ENCODE peak calls at places on chromosomes 12 and 14, in seven cellular contexts. One of them, this sample, is unnamed.

GRCh38 chr14:38039526-38039925 is 168.2 kb upstream of the SSTR1 start:
- DNase-seq in GM04504: peak
- DNase-seq in left lung: no peak
- DNase-seq in cardiac fibroblast: no peak
- DNase-seq in NCI-H69: no peak
- DNase-seq in T follicular helper cell: no peak
- DNase-seq in transverse colon: no peak
- DNase-seq in this sample: no peak

GRCh38 chr12:48029811-48030650 is 25.8 kb upstream of the COL2A1 start:
- DNase-seq in T follicular helper cell: no peak
- DNase-seq in NCI-H69: peak
- DNase-seq in left lung: no peak
- DNase-seq in cardiac fibroblast: no peak
- DNase-seq in GM04504: no peak
- DNase-seq in transverse colon: no peak
- DNase-seq in this sample: no peak

GRCh38 chr12:105860556-105861207 is 278.1 kb downstream of the NUAK1 start:
- DNase-seq in GM04504: no peak
- DNase-seq in transverse colon: no peak
- DNase-seq in cardiac fibroblast: no peak
- DNase-seq in NCI-H69: peak
- DNase-seq in left lung: no peak
- DNase-seq in T follicular helper cell: no peak
- DNase-seq in this sample: no peak

GRCh38 chr12:112524676-112525425 is 106.1 kb downstream of the PTPN11 start:
- DNase-seq in GM04504: no peak
- DNase-seq in NCI-H69: no peak
- DNase-seq in transverse colon: no peak
- DNase-seq in T follicular helper cell: no peak
- DNase-seq in left lung: no peak
- DNase-seq in cardiac fibroblast: peak
- DNase-seq in this sample: no peak

GRCh38 chr12:102064476-102064875 is 2.7 kb upstream of the WASHC3 start:
- DNase-seq in transverse colon: no peak
- DNase-seq in NCI-H69: no peak
- DNase-seq in left lung: no peak
- DNase-seq in cardiac fibroblast: no peak
- DNase-seq in T follicular helper cell: no peak
- DNase-seq in GM04504: no peak
- DNase-seq in this sample: no peak

GRCh38 chr12:80598004-80598606 is 109.3 kb upstream of the MYF6 start:
- DNase-seq in T follicular helper cell: no peak
- DNase-seq in left lung: no peak
- DNase-seq in GM04504: peak
- DNase-seq in cardiac fibroblast: peak
- DNase-seq in NCI-H69: no peak
- DNase-seq in transverse colon: no peak
- DNase-seq in this sample: peak

GRCh38 chr14:75175677-75176141 is 703 bp downstream of the TMED10 start:
- DNase-seq in left lung: no peak
- DNase-seq in NCI-H69: no peak
- DNase-seq in GM04504: no peak
- DNase-seq in transverse colon: no peak
- DNase-seq in T follicular helper cell: no peak
- DNase-seq in cardiac fibroblast: no peak
- DNase-seq in this sample: no peak

GRCh38 chr12:95784286-95784685 is 6.3 kb downstream of the NTN4 start:
- DNase-seq in T follicular helper cell: no peak
- DNase-seq in left lung: no peak
- DNase-seq in transverse colon: no peak
- DNase-seq in NCI-H69: no peak
- DNase-seq in cardiac fibroblast: peak
- DNase-seq in GM04504: no peak
- DNase-seq in this sample: no peak

GRCh38 chr12:109433618-109434017 is 43.5 kb downstream of the KCTD10 start:
- DNase-seq in GM04504: no peak
- DNase-seq in T follicular helper cell: no peak
- DNase-seq in left lung: no peak
- DNase-seq in NCI-H69: no peak
- DNase-seq in transverse colon: no peak
- DNase-seq in cardiac fibroblast: no peak
- DNase-seq in this sample: peak

GRCh38 chr14:77086017-77086727 is 11.9 kb upstream of the CIPC start:
- DNase-seq in T follicular helper cell: peak
- DNase-seq in GM04504: no peak
- DNase-seq in left lung: no peak
- DNase-seq in NCI-H69: peak
- DNase-seq in transverse colon: no peak
- DNase-seq in cardiac fibroblast: peak
- DNase-seq in this sample: no peak

GRCh38 chr12:132475304-132476037 is 14.5 kb upstream of the FBRSL1 start:
- DNase-seq in NCI-H69: peak
- DNase-seq in T follicular helper cell: peak
- DNase-seq in transverse colon: no peak
- DNase-seq in GM04504: no peak
- DNase-seq in cardiac fibroblast: no peak
- DNase-seq in left lung: no peak
- DNase-seq in this sample: peak

GRCh38 chr14:31275731-31276130 is 68.1 kb upstream of the HECTD1 start:
- DNase-seq in cardiac fibroblast: no peak
- DNase-seq in GM04504: no peak
- DNase-seq in T follicular helper cell: no peak
- DNase-seq in left lung: no peak
- DNase-seq in NCI-H69: peak
- DNase-seq in transverse colon: no peak
- DNase-seq in this sample: no peak

GRCh38 chr14:90558983-90559590 is 162.3 kb downstream of the CALM1 start:
- DNase-seq in cardiac fibroblast: no peak
- DNase-seq in NCI-H69: no peak
- DNase-seq in transverse colon: no peak
- DNase-seq in left lung: no peak
- DNase-seq in T follicular helper cell: no peak
- DNase-seq in GM04504: no peak
- DNase-seq in this sample: peak

GRCh38 chr12:133129368-133130037 is 571 bp downstream of the ZNF891 start:
- DNase-seq in T follicular helper cell: no peak
- DNase-seq in cardiac fibroblast: peak
- DNase-seq in NCI-H69: no peak
- DNase-seq in transverse colon: no peak
- DNase-seq in left lung: no peak
- DNase-seq in GM04504: no peak
- DNase-seq in this sample: no peak

GRCh38 chr14:32576088-32576795 is 247.1 kb downstream of the AKAP6 start:
- DNase-seq in GM04504: no peak
- DNase-seq in left lung: no peak
- DNase-seq in transverse colon: peak
- DNase-seq in cardiac fibroblast: peak
- DNase-seq in NCI-H69: peak
- DNase-seq in T follicular helper cell: peak
- DNase-seq in this sample: no peak

GRCh38 chr14:65277027-65277426 is 135.5 kb upstream of the FUT8 start:
- DNase-seq in cardiac fibroblast: no peak
- DNase-seq in T follicular helper cell: no peak
- DNase-seq in GM04504: no peak
- DNase-seq in left lung: no peak
- DNase-seq in NCI-H69: no peak
- DNase-seq in transverse colon: no peak
- DNase-seq in this sample: no peak

GRCh38 chr14:96098309-96098998 is 59.3 kb downstream of the C14orf132 start:
- DNase-seq in left lung: peak
- DNase-seq in GM04504: peak
- DNase-seq in cardiac fibroblast: peak
- DNase-seq in transverse colon: no peak
- DNase-seq in T follicular helper cell: no peak
- DNase-seq in NCI-H69: peak
- DNase-seq in this sample: no peak

GRCh38 chr12:131641315-131641714 is 69.6 kb upstream of the SFSWAP start:
- DNase-seq in GM04504: no peak
- DNase-seq in left lung: no peak
- DNase-seq in cardiac fibroblast: no peak
- DNase-seq in transverse colon: no peak
- DNase-seq in T follicular helper cell: no peak
- DNase-seq in NCI-H69: no peak
- DNase-seq in this sample: no peak

GRCh38 chr14:54805521-54806322 is 96.9 kb downstream of the GCH1 start:
- DNase-seq in GM04504: peak
- DNase-seq in cardiac fibroblast: peak
- DNase-seq in transverse colon: peak
- DNase-seq in T follicular helper cell: peak
- DNase-seq in NCI-H69: peak
- DNase-seq in left lung: peak
- DNase-seq in this sample: peak

GRCh38 chr12:50039151-50039835 is 14.0 kb upstream of the RACGAP1 start:
- DNase-seq in NCI-H69: peak
- DNase-seq in cardiac fibroblast: peak
- DNase-seq in T follicular helper cell: peak
- DNase-seq in GM04504: no peak
- DNase-seq in left lung: peak
- DNase-seq in transverse colon: peak
- DNase-seq in this sample: peak

GRCh38 chr14:64728106-64728505 is 23.9 kb downstream of the PLEKHG3 start:
- DNase-seq in transverse colon: no peak
- DNase-seq in NCI-H69: no peak
- DNase-seq in T follicular helper cell: no peak
- DNase-seq in left lung: no peak
- DNase-seq in cardiac fibroblast: no peak
- DNase-seq in GM04504: no peak
- DNase-seq in this sample: no peak

GRCh38 chr12:52508211-52508610 is 12.0 kb downstream of the KRT5 start:
- DNase-seq in T follicular helper cell: no peak
- DNase-seq in left lung: no peak
- DNase-seq in NCI-H69: no peak
- DNase-seq in transverse colon: no peak
- DNase-seq in cardiac fibroblast: no peak
- DNase-seq in GM04504: no peak
- DNase-seq in this sample: no peak

GRCh38 chr14:98233656-98234055 is 1038.3 kb downstream of the BCL11B start:
- DNase-seq in GM04504: no peak
- DNase-seq in cardiac fibroblast: no peak
- DNase-seq in transverse colon: no peak
- DNase-seq in left lung: no peak
- DNase-seq in T follicular helper cell: no peak
- DNase-seq in NCI-H69: no peak
- DNase-seq in this sample: no peak

GRCh38 chr12:126493366-126494108 is 1428.3 kb downstream of the AACS start:
- DNase-seq in T follicular helper cell: no peak
- DNase-seq in left lung: no peak
- DNase-seq in cardiac fibroblast: peak
- DNase-seq in GM04504: no peak
- DNase-seq in NCI-H69: no peak
- DNase-seq in transverse colon: no peak
- DNase-seq in this sample: no peak

GRCh38 chr12:69331482-69331845 is 16.7 kb upstream of the LYZ start:
- DNase-seq in GM04504: no peak
- DNase-seq in left lung: no peak
- DNase-seq in transverse colon: peak
- DNase-seq in T follicular helper cell: no peak
- DNase-seq in cardiac fibroblast: no peak
- DNase-seq in NCI-H69: peak
- DNase-seq in this sample: no peak

GRCh38 chr12:67545298-67545697 is 103.2 kb upstream of the DYRK2 start:
- DNase-seq in cardiac fibroblast: no peak
- DNase-seq in T follicular helper cell: no peak
- DNase-seq in NCI-H69: peak
- DNase-seq in left lung: no peak
- DNase-seq in transverse colon: no peak
- DNase-seq in GM04504: no peak
- DNase-seq in this sample: no peak

GRCh38 chr12:15830538-15830937 is 41.4 kb upstream of the EPS8 start:
- DNase-seq in GM04504: no peak
- DNase-seq in NCI-H69: no peak
- DNase-seq in cardiac fibroblast: peak
- DNase-seq in transverse colon: no peak
- DNase-seq in T follicular helper cell: no peak
- DNase-seq in left lung: no peak
- DNase-seq in this sample: no peak

GRCh38 chr12:118060301-118061010 is 523 bp downstream of the WSB2 start:
- DNase-seq in cardiac fibroblast: peak
- DNase-seq in transverse colon: peak
- DNase-seq in NCI-H69: peak
- DNase-seq in left lung: peak
- DNase-seq in GM04504: no peak
- DNase-seq in T follicular helper cell: no peak
- DNase-seq in this sample: peak

GRCh38 chr12:75705749-75706719 is 194.6 kb upstream of the KRR1 start:
- DNase-seq in NCI-H69: peak
- DNase-seq in transverse colon: no peak
- DNase-seq in GM04504: peak
- DNase-seq in T follicular helper cell: no peak
- DNase-seq in left lung: peak
- DNase-seq in cardiac fibroblast: peak
- DNase-seq in this sample: peak

GRCh38 chr14:35365130-35366047 is 39.2 kb downstream of the NFKBIA start:
- DNase-seq in GM04504: no peak
- DNase-seq in NCI-H69: no peak
- DNase-seq in left lung: peak
- DNase-seq in T follicular helper cell: no peak
- DNase-seq in transverse colon: peak
- DNase-seq in cardiac fibroblast: peak
- DNase-seq in this sample: peak

GRCh38 chr12:19946549-19946948 is 421.8 kb upstream of the PDE3A start:
- DNase-seq in cardiac fibroblast: peak
- DNase-seq in T follicular helper cell: no peak
- DNase-seq in NCI-H69: peak
- DNase-seq in transverse colon: no peak
- DNase-seq in left lung: no peak
- DNase-seq in GM04504: peak
- DNase-seq in this sample: no peak

This sample was measured in heart left ventricle.